ENCODE peak calls at places on chromosomes 7 and 10, in four cellular contexts. Y, D, J and A are unnamed samples.
A peak's percentile ranks its signal among the peaks of the same experiment; 100 is the strongest.

GRCh38 chr7:157851501-157852067 is 514.8 kb downstream of the DNAJB6 start:
- DNase-seq in Y (no peak), D (no peak), J (peak; percentile 17), A (peak; percentile 41)

GRCh38 chr7:10974717-10975032 is 1.0 kb downstream of the PHF14 start:
- DNase-seq in Y (no peak), D (no peak), J (peak; percentile 15), A (no peak)

GRCh38 chr10:67171970-67172369 is 246.1 kb downstream of the LRRTM3 start:
- DNase-seq in Y (no peak), D (no peak), J (no peak), A (no peak)

GRCh38 chr10:4103586-4103985 is 318.6 kb upstream of the KLF6 start:
- DNase-seq in Y (no peak), D (no peak), J (no peak), A (no peak)

GRCh38 chr7:156096806-156097538 is 284.7 kb upstream of the SHH start:
- DNase-seq in Y (no peak), D (no peak), J (no peak), A (no peak)

GRCh38 chr7:75977741-75978140 is 16.7 kb downstream of the TMEM120A start:
- DNase-seq in Y (no peak), D (peak; percentile 30), J (no peak), A (no peak)

GRCh38 chr10:96025566-96025965 is 17.8 kb upstream of the CCNJ start:
- DNase-seq in Y (no peak), D (no peak), J (peak; percentile 32), A (peak; percentile 52)

GRCh38 chr7:85285502-85285901 is 98.6 kb upstream of the SEMA3D start:
- DNase-seq in Y (no peak), D (no peak), J (no peak), A (no peak)

GRCh38 chr7:100847360-100847759 is 5.2 kb upstream of the SLC12A9 start:
- DNase-seq in Y (no peak), D (no peak), J (no peak), A (no peak)

GRCh38 chr7:2116086-2116810 is 116.5 kb downstream of the MAD1L1 start:
- DNase-seq in Y (no peak), D (no peak), J (peak; percentile 35), A (no peak)

GRCh38 chr10:60549686-60550085 is 160.0 kb upstream of the ANK3 start:
- DNase-seq in Y (no peak), D (no peak), J (peak; percentile 6), A (no peak)

GRCh38 chr7:101126651-101127459 is at the start of gene SERPINE1:
- DNase-seq in Y (peak; percentile 68), D (peak; percentile 83), J (peak; percentile 98), A (peak; percentile 61)

GRCh38 chr10:125264752-125265578 is 104.6 kb upstream of the CTBP2 start:
- DNase-seq in Y (no peak), D (no peak), J (no peak), A (no peak)

GRCh38 chr10:47034511-47035051 is 123.4 kb downstream of the PTPN20 start:
- DNase-seq in Y (no peak), D (peak; percentile 90), J (no peak), A (no peak)

GRCh38 chr10:70035531-70035930 is 17.1 kb upstream of the MACROH2A2 start:
- DNase-seq in Y (no peak), D (no peak), J (no peak), A (no peak)

GRCh38 chr7:91570600-91570999 is 306.4 kb downstream of the FZD1 start:
- DNase-seq in Y (no peak), D (no peak), J (no peak), A (no peak)

GRCh38 chr7:30886608-30887011 is 25.0 kb upstream of the AQP1 start:
- DNase-seq in Y (no peak), D (peak; percentile 79), J (no peak), A (no peak)

GRCh38 chr7:156607332-156608175 is 33.0 kb upstream of the RNF32 start:
- DNase-seq in Y (no peak), D (peak; percentile 77), J (no peak), A (no peak)

GRCh38 chr10:69965086-69965485 is 87.6 kb upstream of the MACROH2A2 start:
- DNase-seq in Y (no peak), D (no peak), J (no peak), A (no peak)

GRCh38 chr10:75461672-75462649 is 30.5 kb downstream of the LRMDA start:
- DNase-seq in Y (no peak), D (no peak), J (no peak), A (no peak)

GRCh38 chr7:75967573-75967997 is 26.8 kb downstream of the TMEM120A start:
- DNase-seq in Y (no peak), D (peak; percentile 45), J (no peak), A (no peak)

GRCh38 chr10:110378533-110379108 is 73.9 kb upstream of the SMNDC1 start:
- DNase-seq in Y (no peak), D (no peak), J (no peak), A (no peak)

GRCh38 chr7:25989140-25989705 is 162.8 kb upstream of the NFE2L3 start:
- DNase-seq in Y (no peak), D (no peak), J (peak; percentile 32), A (no peak)

GRCh38 chr7:105782391-105783063 is 93.9 kb downstream of the ATXN7L1 start:
- DNase-seq in Y (no peak), D (no peak), J (no peak), A (no peak)

GRCh38 chr7:29609162-29610030 is 45.8 kb downstream of the PRR15 start:
- DNase-seq in Y (peak; percentile 64), D (no peak), J (peak; percentile 30), A (peak; percentile 49)

GRCh38 chr7:136923111-136923510 is 54.7 kb downstream of the CHRM2 start:
- DNase-seq in Y (no peak), D (no peak), J (no peak), A (no peak)

GRCh38 chr10:109780997-109781396 is 142.3 kb downstream of the XPNPEP1 start:
- DNase-seq in Y (no peak), D (no peak), J (no peak), A (no peak)

GRCh38 chr10:74977913-74978847 is 133.3 kb upstream of the SAMD8 start:
- DNase-seq in Y (no peak), D (no peak), J (no peak), A (no peak)

GRCh38 chr10:112775347-112775746 is 174.7 kb upstream of the TCF7L2 start:
- DNase-seq in Y (no peak), D (no peak), J (peak; percentile 49), A (no peak)

GRCh38 chr10:24488631-24489030 is 235.1 kb downstream of the ARHGAP21 start:
- DNase-seq in Y (no peak), D (no peak), J (peak; percentile 36), A (no peak)

GRCh38 chr10:75096749-75097148 is 14.7 kb upstream of the SAMD8 start:
- DNase-seq in Y (no peak), D (no peak), J (no peak), A (no peak)

GRCh38 chr10:119940487-119940886 is 48.0 kb downstream of the SEC23IP start:
- DNase-seq in Y (no peak), D (no peak), J (no peak), A (no peak)
- TF ChIP-seq FOXJ3 in Y (no peak), D (no peak), J (no peak), A (no peak)

GRCh38 chr7:48090095-48090805 is 1.2 kb downstream of the UPP1 start:
- DNase-seq in Y (no peak), D (no peak), J (no peak), A (no peak)
- TF ChIP-seq FOXJ3 in Y (no peak), D (no peak), J (no peak), A (no peak)

GRCh38 chr7:111982804-111983203 is 223.4 kb downstream of the DOCK4 start:
- DNase-seq in Y (no peak), D (no peak), J (no peak), A (no peak)
- TF ChIP-seq FOXJ3 in Y (no peak), D (no peak), J (no peak), A (no peak)

DNA sequence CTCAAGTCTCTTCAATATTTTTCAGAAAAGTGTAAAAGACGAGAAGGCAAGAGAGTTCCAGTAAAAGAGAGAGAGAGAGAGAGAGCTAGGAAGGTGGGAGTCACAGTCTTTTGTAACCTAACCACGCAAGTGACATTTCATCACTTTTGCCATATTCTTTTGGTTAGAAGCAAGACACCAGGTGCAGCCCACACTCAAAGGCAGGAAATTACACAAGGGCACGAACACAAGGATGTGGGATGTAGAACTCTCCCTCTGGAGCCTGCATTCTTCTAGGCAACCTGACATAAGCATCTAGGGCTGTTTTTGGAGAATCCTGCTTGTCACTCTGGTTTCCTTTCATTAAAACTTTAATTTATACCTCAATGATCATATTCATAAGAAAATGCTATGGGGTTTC is 1213.1 kb downstream of the DNAJB9 start:
- DNase-seq in Y (peak; percentile 2), D (no peak), J (no peak), A (no peak)
- TF ChIP-seq FOXJ3 in Y (no peak), D (no peak), J (no peak), A (no peak)

GRCh38 chr10:42953684-42954674 is 122.9 kb upstream of the RET start:
- DNase-seq in Y (no peak), D (no peak), J (no peak), A (peak; percentile 5)
- TF ChIP-seq FOXJ3 in Y (no peak), D (no peak), J (no peak), A (no peak)

DNA sequence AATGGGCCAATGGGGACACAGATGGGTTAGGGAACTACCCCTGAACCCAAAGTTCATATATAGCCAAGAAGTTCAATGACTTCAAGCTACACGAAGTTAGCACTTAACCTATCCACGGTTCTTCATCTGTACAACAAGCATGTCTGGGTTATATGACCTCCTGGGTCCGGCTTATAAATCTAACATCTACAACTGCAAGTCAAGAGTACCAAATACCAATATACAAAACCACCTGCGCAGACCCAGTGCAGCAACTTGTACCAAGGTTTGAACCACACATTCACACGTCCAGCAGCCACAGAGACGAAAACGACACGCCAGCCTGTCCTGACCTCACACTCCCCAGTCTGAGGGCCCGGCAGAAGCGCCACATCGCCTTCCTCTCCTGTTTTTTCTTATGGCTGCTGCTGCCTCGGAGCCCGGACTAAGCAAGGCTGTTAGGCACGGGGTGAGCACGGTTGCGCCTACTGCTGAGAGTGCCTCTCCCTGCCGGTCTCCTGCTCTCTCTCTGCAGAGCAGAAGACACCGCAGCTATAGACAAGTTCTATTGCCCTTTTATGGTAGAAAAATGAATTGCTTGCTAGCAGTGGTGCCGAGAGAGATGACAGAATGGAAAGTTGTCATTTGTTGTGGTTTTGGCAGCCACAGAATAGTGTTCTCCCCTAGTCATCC is 86.3 kb downstream of the RNF216 start:
- DNase-seq in Y (no peak), D (no peak), J (no peak), A (no peak)
- TF ChIP-seq FOXJ3 in Y (no peak), D (no peak), J (no peak), A (no peak)

GRCh38 chr10:94936721-94937120 is 1.7 kb upstream of the CYP2C9 start:
- DNase-seq in Y (no peak), D (no peak), J (no peak), A (no peak)
- TF ChIP-seq FOXJ3 in Y (no peak), D (no peak), J (no peak), A (no peak)

DNA sequence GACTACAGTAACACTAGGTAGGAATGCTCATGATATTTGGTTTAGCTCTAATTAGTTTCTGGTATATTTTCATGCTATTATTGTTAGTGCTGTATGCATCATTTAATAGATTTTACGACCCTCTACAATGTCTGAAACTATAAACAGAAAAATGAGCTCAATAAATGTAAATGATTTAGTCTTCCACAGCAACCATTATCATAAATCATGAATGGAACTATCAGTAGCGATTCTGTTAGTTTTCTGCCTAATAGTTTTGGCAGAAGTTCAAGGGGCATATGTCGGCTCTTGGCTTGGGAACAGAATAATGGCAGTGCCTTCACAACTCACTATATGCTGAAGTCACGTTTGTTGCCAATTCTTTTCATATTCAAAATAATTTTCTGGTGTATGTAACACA is 494.8 kb downstream of the PARD3 start:
- DNase-seq in Y (no peak), D (peak; percentile 30), J (no peak), A (no peak)
- TF ChIP-seq FOXJ3 in Y (no peak), D (no peak), J (no peak), A (no peak)